ENCODE peak calls at places on chromosomes 7 and 10, in seven cellular contexts. One of them, this sample, is unnamed.
A peak's percentile ranks its signal among the peaks of the same experiment; 100 is the strongest.

GRCh38 chr10:80289451-80290287 is at the start of gene MAT1A:
- DNase-seq in B cell: no peak
- DNase-seq in stimulated activated CD8-positive, alpha-beta memory T cell treated with anti-CD3 and anti-CD28 coated beads, Interleukin-15, amount 100 ng/mL, for 48 hours: no peak
- DNase-seq in stimulated activated CD4-positive, alpha-beta T cell treated with anti-CD3 and anti-CD28 coated beads, Interleukin-2, amount 100 ng/mL, for 48 hours: no peak
- DNase-seq in activated CD8-positive, alpha-beta memory T cell treated with anti-CD3 and anti-CD28 coated beads, Interleukin-2, amount 50 U/mL, for 48 hours: no peak
- DNase-seq in KBM-7: no peak
- DNase-seq in IMR-90: peak; percentile 3
- DNase-seq in this sample: peak; percentile 24

GRCh38 chr10:123945506-123945905 is 53.9 kb upstream of the CPXM2 start:
- DNase-seq in B cell: no peak
- DNase-seq in stimulated activated CD8-positive, alpha-beta memory T cell treated with anti-CD3 and anti-CD28 coated beads, Interleukin-15, amount 100 ng/mL, for 48 hours: no peak
- DNase-seq in stimulated activated CD4-positive, alpha-beta T cell treated with anti-CD3 and anti-CD28 coated beads, Interleukin-2, amount 100 ng/mL, for 48 hours: no peak
- DNase-seq in activated CD8-positive, alpha-beta memory T cell treated with anti-CD3 and anti-CD28 coated beads, Interleukin-2, amount 50 U/mL, for 48 hours: no peak
- DNase-seq in KBM-7: no peak
- DNase-seq in IMR-90: peak; percentile 2
- DNase-seq in this sample: peak; percentile 59

GRCh38 chr10:79049931-79050895 is 18.6 kb upstream of the ZMIZ1 start:
- DNase-seq in B cell: no peak
- DNase-seq in stimulated activated CD8-positive, alpha-beta memory T cell treated with anti-CD3 and anti-CD28 coated beads, Interleukin-15, amount 100 ng/mL, for 48 hours: no peak
- DNase-seq in stimulated activated CD4-positive, alpha-beta T cell treated with anti-CD3 and anti-CD28 coated beads, Interleukin-2, amount 100 ng/mL, for 48 hours: no peak
- DNase-seq in activated CD8-positive, alpha-beta memory T cell treated with anti-CD3 and anti-CD28 coated beads, Interleukin-2, amount 50 U/mL, for 48 hours: no peak
- DNase-seq in KBM-7: no peak
- DNase-seq in IMR-90: peak; percentile 22
- DNase-seq in this sample: no peak

GRCh38 chr7:3162286-3162685 is 118.6 kb upstream of the CARD11 start:
- DNase-seq in B cell: no peak
- DNase-seq in stimulated activated CD8-positive, alpha-beta memory T cell treated with anti-CD3 and anti-CD28 coated beads, Interleukin-15, amount 100 ng/mL, for 48 hours: no peak
- DNase-seq in stimulated activated CD4-positive, alpha-beta T cell treated with anti-CD3 and anti-CD28 coated beads, Interleukin-2, amount 100 ng/mL, for 48 hours: no peak
- DNase-seq in activated CD8-positive, alpha-beta memory T cell treated with anti-CD3 and anti-CD28 coated beads, Interleukin-2, amount 50 U/mL, for 48 hours: no peak
- DNase-seq in KBM-7: peak; percentile 71
- DNase-seq in IMR-90: peak; percentile 7
- DNase-seq in this sample: no peak

GRCh38 chr10:58642283-58642682 is 129.6 kb downstream of the BICC1 start:
- DNase-seq in B cell: no peak
- DNase-seq in stimulated activated CD8-positive, alpha-beta memory T cell treated with anti-CD3 and anti-CD28 coated beads, Interleukin-15, amount 100 ng/mL, for 48 hours: no peak
- DNase-seq in stimulated activated CD4-positive, alpha-beta T cell treated with anti-CD3 and anti-CD28 coated beads, Interleukin-2, amount 100 ng/mL, for 48 hours: no peak
- DNase-seq in activated CD8-positive, alpha-beta memory T cell treated with anti-CD3 and anti-CD28 coated beads, Interleukin-2, amount 50 U/mL, for 48 hours: no peak
- DNase-seq in KBM-7: no peak
- DNase-seq in IMR-90: peak; percentile 50
- DNase-seq in this sample: peak; percentile 62

GRCh38 chr7:97357459-97357858 is 240.0 kb downstream of the SDHAF3 start:
- DNase-seq in B cell: no peak
- DNase-seq in stimulated activated CD8-positive, alpha-beta memory T cell treated with anti-CD3 and anti-CD28 coated beads, Interleukin-15, amount 100 ng/mL, for 48 hours: no peak
- DNase-seq in stimulated activated CD4-positive, alpha-beta T cell treated with anti-CD3 and anti-CD28 coated beads, Interleukin-2, amount 100 ng/mL, for 48 hours: no peak
- DNase-seq in activated CD8-positive, alpha-beta memory T cell treated with anti-CD3 and anti-CD28 coated beads, Interleukin-2, amount 50 U/mL, for 48 hours: no peak
- DNase-seq in KBM-7: no peak
- DNase-seq in IMR-90: no peak
- DNase-seq in this sample: no peak

GRCh38 chr10:78432582-78432981 is 398.9 kb downstream of the RPS24 start:
- DNase-seq in B cell: no peak
- DNase-seq in stimulated activated CD8-positive, alpha-beta memory T cell treated with anti-CD3 and anti-CD28 coated beads, Interleukin-15, amount 100 ng/mL, for 48 hours: no peak
- DNase-seq in stimulated activated CD4-positive, alpha-beta T cell treated with anti-CD3 and anti-CD28 coated beads, Interleukin-2, amount 100 ng/mL, for 48 hours: no peak
- DNase-seq in activated CD8-positive, alpha-beta memory T cell treated with anti-CD3 and anti-CD28 coated beads, Interleukin-2, amount 50 U/mL, for 48 hours: no peak
- DNase-seq in KBM-7: no peak
- DNase-seq in IMR-90: no peak
- DNase-seq in this sample: peak; percentile 48

GRCh38 chr7:301291-302053 is 11.5 kb downstream of the FOXL3 start:
- DNase-seq in B cell: no peak
- DNase-seq in stimulated activated CD8-positive, alpha-beta memory T cell treated with anti-CD3 and anti-CD28 coated beads, Interleukin-15, amount 100 ng/mL, for 48 hours: no peak
- DNase-seq in stimulated activated CD4-positive, alpha-beta T cell treated with anti-CD3 and anti-CD28 coated beads, Interleukin-2, amount 100 ng/mL, for 48 hours: no peak
- DNase-seq in activated CD8-positive, alpha-beta memory T cell treated with anti-CD3 and anti-CD28 coated beads, Interleukin-2, amount 50 U/mL, for 48 hours: no peak
- DNase-seq in KBM-7: no peak
- DNase-seq in IMR-90: no peak
- DNase-seq in this sample: no peak

GRCh38 chr10:79243211-79244067 is 103.8 kb upstream of the PPIF start:
- DNase-seq in B cell: peak; percentile 76
- DNase-seq in stimulated activated CD8-positive, alpha-beta memory T cell treated with anti-CD3 and anti-CD28 coated beads, Interleukin-15, amount 100 ng/mL, for 48 hours: peak; percentile 54
- DNase-seq in stimulated activated CD4-positive, alpha-beta T cell treated with anti-CD3 and anti-CD28 coated beads, Interleukin-2, amount 100 ng/mL, for 48 hours: peak; percentile 64
- DNase-seq in activated CD8-positive, alpha-beta memory T cell treated with anti-CD3 and anti-CD28 coated beads, Interleukin-2, amount 50 U/mL, for 48 hours: peak; percentile 82
- DNase-seq in KBM-7: no peak
- DNase-seq in IMR-90: no peak
- DNase-seq in this sample: peak; percentile 47

GRCh38 chr10:133273534-133274143 is 3.0 kb downstream of the ADAM8 start:
- DNase-seq in B cell: no peak
- DNase-seq in stimulated activated CD8-positive, alpha-beta memory T cell treated with anti-CD3 and anti-CD28 coated beads, Interleukin-15, amount 100 ng/mL, for 48 hours: no peak
- DNase-seq in stimulated activated CD4-positive, alpha-beta T cell treated with anti-CD3 and anti-CD28 coated beads, Interleukin-2, amount 100 ng/mL, for 48 hours: no peak
- DNase-seq in activated CD8-positive, alpha-beta memory T cell treated with anti-CD3 and anti-CD28 coated beads, Interleukin-2, amount 50 U/mL, for 48 hours: no peak
- DNase-seq in KBM-7: no peak
- DNase-seq in IMR-90: no peak
- DNase-seq in this sample: no peak

GRCh38 chr7:74206589-74207120 is 3.2 kb upstream of the LAT2 start:
- DNase-seq in B cell: peak; percentile 89
- DNase-seq in stimulated activated CD8-positive, alpha-beta memory T cell treated with anti-CD3 and anti-CD28 coated beads, Interleukin-15, amount 100 ng/mL, for 48 hours: peak; percentile 45
- DNase-seq in stimulated activated CD4-positive, alpha-beta T cell treated with anti-CD3 and anti-CD28 coated beads, Interleukin-2, amount 100 ng/mL, for 48 hours: peak; percentile 87
- DNase-seq in activated CD8-positive, alpha-beta memory T cell treated with anti-CD3 and anti-CD28 coated beads, Interleukin-2, amount 50 U/mL, for 48 hours: peak; percentile 97
- DNase-seq in KBM-7: peak; percentile 86
- DNase-seq in IMR-90: peak; percentile 57
- DNase-seq in this sample: peak; percentile 92

GRCh38 chr7:47283497-47284131 is 298.3 kb downstream of the TNS3 start:
- DNase-seq in B cell: no peak
- DNase-seq in stimulated activated CD8-positive, alpha-beta memory T cell treated with anti-CD3 and anti-CD28 coated beads, Interleukin-15, amount 100 ng/mL, for 48 hours: no peak
- DNase-seq in stimulated activated CD4-positive, alpha-beta T cell treated with anti-CD3 and anti-CD28 coated beads, Interleukin-2, amount 100 ng/mL, for 48 hours: no peak
- DNase-seq in activated CD8-positive, alpha-beta memory T cell treated with anti-CD3 and anti-CD28 coated beads, Interleukin-2, amount 50 U/mL, for 48 hours: no peak
- DNase-seq in KBM-7: no peak
- DNase-seq in IMR-90: no peak
- DNase-seq in this sample: no peak

GRCh38 chr7:151093748-151094147 is 7.5 kb downstream of the AGAP3 start:
- DNase-seq in B cell: no peak
- DNase-seq in stimulated activated CD8-positive, alpha-beta memory T cell treated with anti-CD3 and anti-CD28 coated beads, Interleukin-15, amount 100 ng/mL, for 48 hours: no peak
- DNase-seq in stimulated activated CD4-positive, alpha-beta T cell treated with anti-CD3 and anti-CD28 coated beads, Interleukin-2, amount 100 ng/mL, for 48 hours: no peak
- DNase-seq in activated CD8-positive, alpha-beta memory T cell treated with anti-CD3 and anti-CD28 coated beads, Interleukin-2, amount 50 U/mL, for 48 hours: no peak
- DNase-seq in KBM-7: no peak
- DNase-seq in IMR-90: no peak
- DNase-seq in this sample: no peak

This sample was measured in AG20443.